ENCODE peak calls at places on chromosomes 4 and X, in five cellular contexts. W is fibroblast of the aortic adventitia, O is left lung, T is heart left ventricle, A is body of pancreas. N is an unnamed sample.

GRCh38 chr4:141387299-141387698 is 166.6 kb downstream of the ZNF330 start:
- DNase-seq in T (no peak), O (no peak), A (no peak), W (peak; percentile 29), N (no peak)

GRCh38 chrX:40107291-40108083 is 9.7 kb upstream of the BCOR start:
- DNase-seq in O (peak; percentile 74), T (peak; percentile 57), W (no peak), A (peak; percentile 82), N (no peak)

GRCh38 chr4:155906554-155907247 is 3.2 kb downstream of the TDO2 start:
- DNase-seq in T (peak; percentile 32), A (peak; percentile 66), O (peak; percentile 34), W (peak; percentile 97), N (peak; percentile 55)

GRCh38 chr4:8761824-8762205 is 109.8 kb downstream of the HMX1 start:
- DNase-seq in O (peak; percentile 24), T (no peak), W (no peak), A (no peak), N (no peak)

GRCh38 chrX:106397788-106398538 is 213.8 kb upstream of the RADX start:
- DNase-seq in O (no peak), A (no peak), T (no peak), W (no peak), N (peak; percentile 12)

GRCh38 chr4:82500830-82501229 is 61.0 kb downstream of the TMEM150C start:
- DNase-seq in W (no peak), A (no peak), O (no peak), T (no peak), N (no peak)

GRCh38 chr4:41719417-41719816 is 29.1 kb downstream of the PHOX2B start:
- DNase-seq in A (no peak), W (no peak), T (no peak), O (no peak), N (peak; percentile 31)

GRCh38 chr4:8362483-8362882 is 78.0 kb downstream of the ACOX3 start:
- DNase-seq in W (peak; percentile 27), O (no peak), T (no peak), A (no peak), N (peak; percentile 56)

GRCh38 chr4:140037353-140038030 is 116.5 kb downstream of the MAML3 start:
- DNase-seq in W (peak; percentile 76), T (no peak), O (no peak), A (no peak), N (peak; percentile 84)

GRCh38 chr4:52956691-52957090 is 94.6 kb downstream of the RASL11B start:
- DNase-seq in W (no peak), A (no peak), T (no peak), O (no peak), N (no peak)

GRCh38 chr4:74157116-74157742 is 689 bp upstream of the MTHFD2L start:
- DNase-seq in T (no peak), W (peak; percentile 50), O (no peak), A (peak; percentile 11), N (no peak)

GRCh38 chrX:51803833-51804232 is 60.6 kb downstream of the GSPT2 start:
- DNase-seq in T (no peak), A (no peak), W (peak; percentile 22), O (no peak), N (no peak)

GRCh38 chrX:51802917-51803688 is 59.9 kb downstream of the GSPT2 start:
- DNase-seq in A (peak; percentile 54), T (peak; percentile 31), O (peak; percentile 60), W (peak; percentile 65), N (peak; percentile 56)

DNA sequence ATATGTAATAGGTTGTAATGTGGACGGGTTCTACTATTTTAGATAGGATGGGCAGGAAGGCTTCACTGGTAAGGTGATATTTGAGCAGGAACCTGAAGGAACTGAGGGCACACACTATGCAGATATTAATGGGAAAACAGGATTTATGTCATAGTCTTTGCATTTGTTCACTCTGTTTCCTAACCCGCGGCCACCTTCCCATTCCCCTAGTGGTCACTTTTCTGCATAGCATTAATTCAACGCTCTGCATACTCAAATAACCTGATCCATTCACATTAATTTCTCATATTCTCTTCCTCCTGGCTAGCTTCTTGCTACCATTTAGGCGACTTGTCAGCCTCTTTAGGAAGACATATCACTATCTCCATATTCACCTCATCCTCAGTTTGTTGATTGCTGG is 61.5 kb downstream of the GSPT2 start:
- DNase-seq in O (no peak), W (no peak), T (no peak), A (no peak), N (no peak)
- TF ChIP-seq CTCF in O (no peak), W (peak; percentile 17), T (peak; percentile 27), A (no peak), N (no peak)

DNA sequence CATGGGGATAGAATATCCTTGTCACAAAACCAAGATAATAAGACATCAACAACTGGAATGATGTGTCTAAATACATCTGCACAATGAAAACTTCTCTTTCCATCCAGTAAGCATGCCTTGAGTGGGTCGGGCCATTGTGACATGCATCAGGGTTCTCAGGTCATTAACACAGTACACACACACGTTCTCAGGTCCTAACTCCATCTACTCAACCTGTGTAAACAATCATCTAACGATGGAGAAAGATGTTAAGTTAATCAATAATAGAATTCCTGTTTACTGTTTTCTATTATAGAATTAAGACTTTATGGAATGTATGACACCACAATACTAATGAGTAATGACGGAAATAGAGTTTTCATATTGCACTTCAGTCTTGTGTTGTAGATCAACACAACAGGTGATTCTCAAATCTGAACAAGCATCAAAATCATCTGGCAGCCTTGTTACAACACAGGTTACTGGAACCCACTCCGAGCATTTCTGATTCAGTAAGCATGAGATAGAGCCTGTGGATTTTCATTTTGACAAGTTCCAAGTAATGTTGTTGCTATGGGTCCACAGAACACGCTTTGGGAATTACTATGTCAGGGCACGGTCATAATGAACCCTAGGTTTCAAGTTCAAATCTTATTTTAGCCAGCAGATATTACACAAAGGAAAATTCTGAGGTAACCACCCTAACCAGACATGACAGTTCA is 315.8 kb upstream of the TEX13C start:
- DNase-seq in O (no peak), A (no peak), T (no peak), W (no peak), N (no peak)
- TF ChIP-seq CTCF in O (no peak), A (no peak), T (no peak), W (no peak), N (no peak)

GRCh38 chr4:20431422-20432014 is 179.8 kb downstream of the SLIT2 start:
- DNase-seq in W (peak; percentile 74), T (no peak), O (no peak), A (no peak), N (no peak)
- TF ChIP-seq CTCF in W (peak; percentile 42), T (no peak), O (no peak), A (no peak), N (no peak)

DNA sequence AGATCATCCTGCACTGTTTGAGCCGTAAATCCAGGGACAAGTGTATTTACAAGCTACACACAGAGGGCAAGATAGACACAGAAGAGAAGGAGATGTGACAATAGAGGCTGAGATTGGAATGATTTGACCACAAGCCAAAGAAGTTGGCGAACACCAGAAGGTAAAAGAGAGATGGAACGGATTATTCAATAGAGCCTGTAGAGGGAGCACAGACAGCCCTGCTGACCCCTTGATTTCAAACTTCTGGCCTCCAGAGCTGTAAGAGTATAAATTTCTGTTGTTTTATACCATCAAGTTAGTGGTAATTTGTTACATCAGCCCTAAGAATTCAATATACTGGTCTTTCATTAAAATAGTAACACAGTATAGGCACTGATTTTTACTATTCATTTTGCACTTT is 447.8 kb downstream of the FAT4 start:
- DNase-seq in W (no peak), A (no peak), T (no peak), O (no peak), N (no peak)
- TF ChIP-seq CTCF in W (peak; percentile 2), A (no peak), T (no peak), O (no peak), N (no peak)

DNA sequence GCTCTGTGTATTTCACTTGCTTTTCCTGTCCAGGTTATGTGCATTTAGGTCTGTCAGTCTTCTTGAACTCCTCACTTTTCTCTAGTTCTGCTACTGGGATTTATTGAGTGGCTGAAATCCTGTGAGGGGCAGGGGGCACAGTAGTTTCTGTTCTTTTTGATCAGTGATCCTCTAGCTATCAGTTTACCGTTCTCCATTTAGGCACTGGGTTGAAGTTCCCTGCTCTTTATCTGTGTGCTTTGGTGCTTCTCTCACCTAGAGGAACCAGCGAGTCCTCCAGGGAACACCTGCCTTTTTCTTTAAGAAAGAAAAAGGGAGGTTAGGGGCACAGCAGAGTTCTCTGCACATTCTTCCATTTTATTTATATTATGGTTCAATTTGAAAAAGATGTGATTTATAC is 503.0 kb upstream of the AGA start:
- DNase-seq in O (no peak), A (no peak), W (no peak), T (no peak), N (no peak)
- TF ChIP-seq CTCF in O (no peak), A (no peak), W (no peak), T (no peak), N (no peak)

GRCh38 chrX:123206222-123206621 is 22.1 kb downstream of the GRIA3 start:
- DNase-seq in W (no peak), A (no peak), T (no peak), O (no peak), N (no peak)

GRCh38 chrX:123201720-123202119 is 17.6 kb downstream of the GRIA3 start:
- DNase-seq in T (no peak), W (no peak), O (no peak), A (no peak), N (no peak)

GRCh38 chrX:123202523-123202922 is 18.4 kb downstream of the GRIA3 start:
- DNase-seq in T (no peak), O (no peak), A (no peak), W (no peak), N (no peak)

GRCh38 chrX:123199338-123199737 is 15.3 kb downstream of the GRIA3 start:
- DNase-seq in A (no peak), O (no peak), T (no peak), W (no peak), N (no peak)

GRCh38 chrX:123203772-123204171 is 19.7 kb downstream of the GRIA3 start:
- DNase-seq in T (no peak), O (no peak), A (no peak), W (no peak), N (no peak)
- TF ChIP-seq CTCF in T (no peak), O (no peak), A (no peak), W (no peak), N (no peak)

GRCh38 chr4:156971623-156972369 is at the start of gene PDGFC:
- DNase-seq in W (peak; percentile 52), O (peak; percentile 87), A (peak; percentile 83), T (peak; percentile 80), N (peak; percentile 54)
- TF ChIP-seq CTCF in W (peak; percentile 37), O (peak; percentile 36), A (peak; percentile 21), T (peak; percentile 51), N (no peak)

DNA sequence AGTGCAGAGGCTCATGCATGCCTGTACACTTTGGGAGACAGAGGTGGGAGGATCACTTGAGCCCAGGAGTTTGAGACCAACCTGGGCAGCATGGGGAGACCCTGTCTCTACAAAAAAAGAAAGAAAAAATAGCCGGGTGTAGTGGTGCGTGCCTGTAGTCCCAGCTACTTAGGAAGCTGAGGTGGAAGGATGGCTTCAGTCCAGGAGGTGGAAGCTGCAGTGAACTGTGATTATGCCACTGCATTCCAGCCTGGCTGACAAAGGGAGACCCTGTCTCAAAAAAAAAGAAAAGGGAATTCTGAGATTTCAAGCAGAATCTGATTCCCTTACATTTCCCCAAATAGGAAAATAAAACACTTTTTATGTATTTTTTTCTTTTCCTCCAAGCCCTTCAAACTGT is 83.5 kb downstream of the SYNPO2 start:
- DNase-seq in T (no peak), A (no peak), W (no peak), O (no peak), N (no peak)
- TF ChIP-seq CTCF in T (no peak), A (no peak), W (no peak), O (no peak), N (no peak)

GRCh38 chr4:20684852-20685763 is 15.2 kb upstream of the PACRGL start:
- DNase-seq in T (no peak), A (no peak), O (no peak), W (peak; percentile 58), N (no peak)
- TF ChIP-seq CTCF in T (peak; percentile 68), A (peak; percentile 65), O (peak; percentile 59), W (peak; percentile 45), N (peak; percentile 54)